ENCODE peak calls at places on chromosomes 7 and 10, in five cellular contexts. W, B, V, K and H are unnamed samples.

GRCh38 chr7:1974714-1975113 is 258.0 kb downstream of the MAD1L1 start:
- DNase-seq in B (no peak), K (no peak), V (no peak), W (peak), H (no peak)

GRCh38 chr10:117667831-117668230 is 125.3 kb downstream of the EMX2 start:
- DNase-seq in W (no peak), B (no peak), V (no peak), K (no peak), H (no peak)

GRCh38 chr10:77527839-77528238 is 109.8 kb downstream of the KCNMA1 start:
- DNase-seq in W (no peak), B (no peak), V (no peak), K (no peak), H (no peak)

GRCh38 chr10:124171561-124171960 is 78.2 kb upstream of the CHST15 start:
- DNase-seq in V (no peak), W (no peak), K (no peak), B (no peak), H (no peak)

GRCh38 chr7:45089314-45089891 is 634 bp upstream of the NACAD start:
- DNase-seq in W (peak), K (peak), B (peak), V (peak), H (peak)

GRCh38 chr7:41987-42386 is 150.4 kb upstream of the FAM20C start:
- DNase-seq in K (no peak), W (peak), B (no peak), V (no peak), H (no peak)

GRCh38 chr10:131748191-131748590 is 152.6 kb upstream of the PPP2R2D start:
- DNase-seq in W (peak), B (no peak), V (no peak), K (no peak), H (no peak)

GRCh38 chr7:116354546-116355422 is 144.4 kb downstream of the TES start:
- DNase-seq in K (no peak), W (peak), V (peak), B (no peak), H (peak)

GRCh38 chr10:117165557-117166419 is 27.7 kb upstream of the VAX1 start:
- DNase-seq in B (peak), K (no peak), V (peak), W (peak), H (peak)

GRCh38 chr7:45574521-45575500 is 643 bp downstream of the ADCY1 start:
- DNase-seq in V (peak), K (no peak), B (no peak), W (no peak), H (no peak)

GRCh38 chr10:86345296-86346168 is 21.1 kb downstream of the GRID1 start:
- DNase-seq in B (no peak), K (no peak), V (no peak), W (peak), H (peak)

GRCh38 chr7:106012935-106013439 is 49.9 kb downstream of the CDHR3 start:
- DNase-seq in W (no peak), B (no peak), K (no peak), V (no peak), H (no peak)

GRCh38 chr7:3095046-3095445 is 51.4 kb upstream of the CARD11 start:
- DNase-seq in V (no peak), W (no peak), K (no peak), B (no peak), H (no peak)

GRCh38 chr7:30366606-30367005 is 82.2 kb downstream of the ZNRF2 start:
- DNase-seq in W (no peak), V (no peak), B (no peak), K (no peak), H (no peak)

GRCh38 chr7:37511852-37512377 is 63.3 kb upstream of the ELMO1 start:
- DNase-seq in K (no peak), V (no peak), B (no peak), W (no peak), H (no peak)

GRCh38 chr10:10872035-10872673 is 145.5 kb upstream of the CELF2 start:
- DNase-seq in K (no peak), B (no peak), W (no peak), V (no peak), H (no peak)

GRCh38 chr10:17749890-17750289 is 2.1 kb upstream of the TMEM236 start:
- DNase-seq in K (no peak), V (no peak), B (no peak), W (no peak), H (no peak)

GRCh38 chr10:32939296-32940111 is 18.5 kb downstream of the ITGB1 start:
- DNase-seq in W (no peak), B (no peak), K (no peak), V (no peak), H (no peak)

GRCh38 chr7:74606909-74607255 is 50.6 kb upstream of the GTF2I start:
- DNase-seq in V (no peak), K (no peak), B (no peak), W (no peak), H (no peak)

GRCh38 chr7:13933106-13933505 is 56.4 kb downstream of the ETV1 start:
- DNase-seq in W (no peak), K (no peak), B (no peak), V (no peak), H (no peak)

GRCh38 chr7:22156205-22156604 is 200.7 kb downstream of the RAPGEF5 start:
- DNase-seq in W (no peak), B (no peak), K (no peak), V (no peak), H (no peak)

GRCh38 chr7:102424787-102425218 is 8.6 kb upstream of the ORAI2 start:
- DNase-seq in V (no peak), K (no peak), B (peak), W (no peak), H (no peak)

GRCh38 chr10:128851726-128852125 is 615.3 kb upstream of the MGMT start:
- DNase-seq in W (no peak), K (no peak), V (no peak), B (no peak), H (no peak)

GRCh38 chr7:30817060-30817770 is 46.0 kb downstream of the MINDY4 start:
- DNase-seq in B (no peak), K (no peak), V (no peak), W (no peak), H (no peak)